ENCODE peak calls at places on chromosomes 6 and 20, in six cellular contexts. F is HepG2, V is H1, R is GM12878, S is K562, N is GM12891. M is an unnamed sample.
A peak's percentile ranks its signal among the peaks of the same experiment; 100 is the strongest.

GRCh38 chr6:134020543-134020942 is 31.9 kb downstream of the SLC2A12 start:
- DNase-seq in F (no peak), N (no peak), S (no peak), V (no peak), R (no peak), M (no peak)

GRCh38 chr6:37485259-37485658 is 14.4 kb downstream of the CCDC167 start:
- DNase-seq in R (no peak), F (no peak), V (no peak), S (peak; percentile 69), N (no peak), M (no peak)

GRCh38 chr6:60754879-60755278 is 1531.1 kb downstream of the KHDRBS2 start:
- DNase-seq in V (no peak), F (no peak), N (no peak), S (no peak), R (no peak), M (no peak)

GRCh38 chr6:3811191-3811590 is 38.0 kb upstream of the FAM50B start:
- DNase-seq in N (no peak), V (no peak), S (no peak), R (no peak), F (no peak), M (no peak)

GRCh38 chr6:151060096-151060741 is 179.5 kb upstream of the AKAP12 start:
- DNase-seq in F (peak; percentile 91), R (no peak), S (no peak), N (no peak), V (no peak), M (no peak)

GRCh38 chr6:152916035-152916434 is 66.8 kb downstream of the FBXO5 start:
- DNase-seq in V (no peak), F (no peak), N (no peak), R (no peak), S (no peak), M (no peak)

GRCh38 chr20:4550740-4551139 is 171.0 kb upstream of the PRND start:
- DNase-seq in N (no peak), F (no peak), V (no peak), S (no peak), R (no peak), M (no peak)

GRCh38 chr6:50966532-50966931 is 147.9 kb downstream of the TFAP2B start:
- DNase-seq in F (no peak), N (peak; percentile 11), V (no peak), R (no peak), S (no peak), M (no peak)

GRCh38 chr6:36595168-36595818 is 1.1 kb downstream of the SRSF3 start:
- DNase-seq in F (peak; percentile 52), V (no peak), N (no peak), R (no peak), S (no peak), M (no peak)

GRCh38 chr6:32853541-32854375 is at the start of the genes PSMB9 and TAP1:
- DNase-seq in R (peak; percentile 89), F (peak; percentile 88), V (peak; percentile 80), N (peak; percentile 89), S (peak; percentile 95), M (peak; percentile 92)
- TF ChIP-seq POLR2AphosphoS5 in R (peak; percentile 72), F (peak; percentile 64), V (no peak), N (peak; percentile 59), S (peak; percentile 27), M (peak; percentile 76)

GRCh38 chr6:25086500-25087091 is 150.8 kb upstream of the RIPOR2 start:
- DNase-seq in V (no peak), R (no peak), N (no peak), F (no peak), S (no peak), M (no peak)

GRCh38 chr6:25083784-25084507 is 148.2 kb upstream of the RIPOR2 start:
- DNase-seq in R (no peak), F (peak; percentile 78), N (no peak), S (no peak), V (no peak), M (no peak)

GRCh38 chr6:25088513-25088912 is 152.8 kb upstream of the RIPOR2 start:
- DNase-seq in S (no peak), R (no peak), N (no peak), V (no peak), F (no peak), M (no peak)

GRCh38 chr6:25084508-25084833 is 148.7 kb upstream of the RIPOR2 start:
- DNase-seq in N (no peak), V (no peak), F (no peak), S (no peak), R (no peak), M (no peak)

DNA sequence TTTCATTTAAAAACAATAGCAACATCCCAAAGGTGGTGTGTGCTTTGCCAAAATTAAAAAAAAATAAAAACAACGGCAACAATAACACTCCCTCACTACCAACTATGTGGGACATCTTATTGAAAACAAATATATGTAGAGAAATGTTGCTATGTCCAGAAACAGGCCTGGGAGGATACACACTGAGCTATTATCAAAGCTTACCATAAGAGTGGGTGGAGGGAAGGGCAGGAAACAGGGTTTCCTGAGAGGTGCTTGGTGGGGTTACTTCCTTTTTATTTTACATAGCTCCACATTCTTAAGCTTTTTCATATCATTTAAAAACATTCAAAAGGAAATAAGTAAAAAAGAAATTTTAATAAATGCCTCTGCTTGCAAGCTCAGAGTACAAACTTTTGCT is 150.0 kb upstream of the RIPOR2 start:
- DNase-seq in N (no peak), V (no peak), F (no peak), S (no peak), R (no peak), M (no peak)
- TF ChIP-seq POLR2A in N (no peak), V (no peak), F (no peak), S (no peak), R (no peak), M (no peak)

GRCh38 chr6:139982652-139983051 is 608.2 kb upstream of the CITED2 start:
- DNase-seq in V (no peak), N (no peak), R (no peak), S (no peak), F (no peak), M (no peak)
- TF ChIP-seq TAF1 in V (no peak), N (no peak), R (no peak), S (no peak), F (no peak), M (no peak)

DNA sequence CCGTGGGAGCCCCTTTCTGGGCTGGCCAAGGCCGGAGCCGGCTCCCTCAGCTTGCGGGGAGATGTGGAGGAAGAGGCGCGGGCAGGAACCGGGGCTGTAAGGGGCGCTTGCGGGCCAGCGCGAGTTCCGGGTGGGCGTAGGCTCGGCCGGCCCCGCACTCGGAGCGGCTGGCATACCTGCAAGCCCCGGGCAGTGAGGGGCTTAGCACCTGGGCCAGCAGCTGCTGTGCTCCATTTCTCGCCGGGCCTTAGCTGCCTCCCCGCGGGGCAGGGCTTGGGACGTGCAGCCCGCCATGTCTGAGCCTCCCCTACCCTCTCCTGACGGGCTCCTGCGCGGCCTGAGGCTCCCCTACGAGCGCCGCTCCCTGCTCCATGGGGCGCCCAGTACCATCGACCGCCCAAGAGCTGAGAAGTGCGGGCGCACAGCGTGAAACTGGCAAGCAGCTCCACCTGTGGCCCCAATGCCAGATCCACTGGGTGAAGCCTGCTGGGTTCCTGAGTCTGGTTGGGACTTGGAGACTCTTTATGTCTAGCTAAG is 82.8 kb upstream of the E2F3 start:
- DNase-seq in V (no peak), R (no peak), N (no peak), F (no peak), S (no peak), M (no peak)
- TF ChIP-seq POLR2AphosphoS5 in V (no peak), R (no peak), N (no peak), F (no peak), S (no peak), M (no peak)

DNA sequence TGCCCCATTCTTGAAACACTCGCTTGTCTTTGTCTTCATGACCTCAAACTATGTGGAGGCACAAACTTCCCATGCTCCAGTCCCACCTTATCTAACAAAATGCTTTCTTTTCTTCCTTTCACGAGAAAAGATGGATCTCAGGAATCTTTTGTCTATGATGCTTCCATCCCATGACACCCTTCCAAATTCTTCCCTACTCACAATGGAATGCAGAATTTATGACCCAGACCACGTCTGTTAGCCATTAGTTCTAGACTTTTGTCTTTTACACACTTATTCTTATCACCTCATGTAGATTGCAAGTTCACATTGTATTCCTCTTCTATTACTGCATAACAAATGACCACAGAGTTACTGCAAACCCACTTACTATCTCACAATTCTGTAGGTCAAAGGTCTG is 24.2 kb upstream of the LAMP5 start:
- DNase-seq in F (no peak), R (no peak), N (no peak), S (no peak), V (no peak), M (no peak)
- TF ChIP-seq POLR2A in F (no peak), R (no peak), N (no peak), S (no peak), V (no peak), M (no peak)

GRCh38 chr6:114863610-114864009 is 520.8 kb upstream of the HS3ST5 start:
- DNase-seq in N (no peak), F (no peak), S (no peak), V (no peak), R (no peak), M (no peak)
- TF ChIP-seq TAF1 in N (no peak), F (no peak), S (no peak), V (no peak), R (no peak), M (no peak)

GRCh38 chr6:35148167-35148741 is 7.1 kb upstream of the TCP11 start:
- DNase-seq in R (peak; percentile 32), V (peak; percentile 70), N (no peak), F (no peak), S (no peak), M (no peak)
- TF ChIP-seq POLR2AphosphoS5 in R (no peak), V (no peak), N (no peak), F (no peak), S (no peak), M (no peak)

GRCh38 chr6:1554241-1554880 is 55.4 kb upstream of the FOXC1 start:
- DNase-seq in S (no peak), R (peak; percentile 57), F (no peak), V (no peak), N (no peak), M (peak; percentile 34)

GRCh38 chr6:1552296-1552761 is 57.4 kb upstream of the FOXC1 start:
- DNase-seq in V (no peak), R (no peak), S (peak; percentile 27), F (peak; percentile 25), N (no peak), M (no peak)

GRCh38 chr6:1558388-1558787 is 51.3 kb upstream of the FOXC1 start:
- DNase-seq in S (no peak), N (no peak), R (no peak), V (no peak), F (no peak), M (no peak)

GRCh38 chr6:1553562-1554088 is 56.1 kb upstream of the FOXC1 start:
- DNase-seq in S (no peak), N (no peak), V (no peak), R (no peak), F (no peak), M (no peak)

DNA sequence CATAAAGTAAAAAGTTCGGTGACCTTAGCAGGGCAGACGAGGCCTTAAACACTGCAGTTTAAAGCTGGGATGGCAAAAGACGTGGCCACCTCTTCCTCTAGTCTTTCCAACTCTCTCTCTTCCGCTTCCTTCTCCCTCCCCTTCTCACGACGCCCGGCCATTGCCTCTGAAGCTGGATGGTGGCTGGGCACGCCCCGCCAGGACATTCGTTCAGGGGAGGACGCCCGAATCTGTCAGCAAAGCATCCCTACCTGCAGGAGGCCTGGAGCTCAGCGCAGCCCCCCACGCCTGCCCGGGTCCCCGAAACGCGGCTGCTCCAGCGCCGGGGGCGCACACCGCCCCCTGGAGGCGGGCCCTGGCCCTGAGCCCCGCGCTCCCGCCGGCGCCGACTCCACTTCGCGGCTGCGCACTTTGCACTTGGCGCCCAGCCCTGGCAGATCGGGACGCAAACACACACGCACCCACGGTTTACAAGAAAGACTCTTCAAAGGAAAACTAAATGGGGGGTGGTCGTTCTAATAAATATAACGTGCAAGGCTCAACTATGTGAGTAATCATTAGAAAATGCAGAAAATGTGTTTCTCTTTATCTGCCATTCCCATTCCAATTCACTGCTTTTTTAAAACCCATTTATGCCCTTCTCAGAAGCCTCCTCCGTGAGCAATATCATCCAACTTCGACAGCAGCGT is 54.7 kb upstream of the FOXC1 start:
- DNase-seq in N (peak; percentile 78), S (peak; percentile 23), R (no peak), F (no peak), V (no peak), M (peak; percentile 72)
- TF ChIP-seq POLR2A in N (no peak), S (no peak), R (no peak), F (no peak), V (no peak), M (no peak)